ENCODE peak calls at places on chromosome 3, in nine cellular contexts. S is fibroblast of lung, W is body of pancreas, J is D341Med, R is hepatic stellate cell, Z is NCI-H460, T is foreskin fibroblast, G is lower leg skin, E is fibroblast of the conjunctiva. K is an unnamed sample.
A peak's percentile ranks its signal among the peaks of the same experiment; 100 is the strongest.

GRCh38 chr3:34157491-34157890 is 359.1 kb downstream of the PDCD6IP start:
- DNase-seq in R (no peak), J (no peak), Z (no peak), W (no peak), S (no peak), G (no peak), E (no peak), T (no peak), K (no peak)

GRCh38 chr3:47578119-47578630 is 490 bp downstream of the CSPG5 start:
- DNase-seq in E (no peak), W (peak; percentile 29), G (peak; percentile 87), Z (no peak), T (peak; percentile 44), R (peak; percentile 48), J (peak; percentile 91), S (no peak), K (peak; percentile 28)

GRCh38 chr3:136929984-136930671 is 27.7 kb upstream of the IL20RB start:
- DNase-seq in W (peak; percentile 28), G (peak; percentile 90), E (peak; percentile 23), T (peak; percentile 53), J (no peak), S (peak; percentile 23), R (no peak), Z (peak; percentile 6), K (no peak)

GRCh38 chr3:99400352-99400751 is 238.0 kb upstream of the COL8A1 start:
- DNase-seq in T (no peak), Z (no peak), G (no peak), S (no peak), R (no peak), E (no peak), W (no peak), J (no peak), K (no peak)

GRCh38 chr3:136914739-136915138 is 43.0 kb upstream of the IL20RB start:
- DNase-seq in T (no peak), J (no peak), Z (no peak), S (no peak), G (no peak), W (no peak), R (no peak), E (no peak), K (no peak)

GRCh38 chr3:16290007-16290826 is 25.2 kb downstream of the OXNAD1 start:
- DNase-seq in J (peak; percentile 46), W (peak; percentile 28), Z (peak; percentile 23), T (peak; percentile 81), E (peak; percentile 55), R (no peak), S (peak; percentile 44), G (no peak), K (peak; percentile 1)

GRCh38 chr3:16869606-16870005 is 15.1 kb upstream of the PLCL2 start:
- DNase-seq in E (no peak), S (no peak), R (no peak), Z (no peak), T (no peak), J (no peak), W (no peak), G (no peak), K (no peak)

GRCh38 chr3:117439812-117440211 is 730.2 kb downstream of the TUSC7 start:
- DNase-seq in Z (no peak), R (peak; percentile 2), E (peak; percentile 1), J (peak; percentile 82), T (peak; percentile 64), S (peak; percentile 25), W (peak; percentile 15), G (no peak), K (peak; percentile 35)

GRCh38 chr3:65490132-65490531 is 548.6 kb downstream of the MAGI1 start:
- DNase-seq in Z (no peak), G (no peak), W (no peak), E (no peak), T (no peak), S (no peak), J (no peak), R (no peak), K (no peak)

GRCh38 chr3:157131861-157132260 is 28.1 kb downstream of the CCNL1 start:
- DNase-seq in E (no peak), S (peak; percentile 67), J (no peak), W (no peak), Z (no peak), R (no peak), T (peak; percentile 65), G (no peak), K (no peak)

GRCh38 chr3:133840767-133841166 is 35.2 kb downstream of the SRPRB start:
- DNase-seq in E (no peak), T (no peak), J (no peak), Z (no peak), W (no peak), S (no peak), R (no peak), G (peak; percentile 50), K (no peak)

GRCh38 chr3:155334897-155335883 is 41.7 kb upstream of the STRIT1 start:
- DNase-seq in E (no peak), G (no peak), S (peak; percentile 11), J (no peak), R (no peak), W (no peak), Z (no peak), T (no peak), K (no peak)

GRCh38 chr3:64291956-64292355 is 66.7 kb upstream of the PRICKLE2 start:
- DNase-seq in W (no peak), T (peak; percentile 88), R (no peak), E (peak; percentile 77), J (no peak), G (no peak), S (peak; percentile 76), Z (no peak), K (no peak)

GRCh38 chr3:184981071-184981470 is 169.1 kb downstream of the VPS8 start:
- DNase-seq in J (no peak), R (no peak), T (no peak), G (no peak), Z (no peak), W (peak; percentile 49), S (no peak), E (no peak), K (no peak)

GRCh38 chr3:157104928-157105652 is 54.9 kb downstream of the CCNL1 start:
- DNase-seq in E (no peak), Z (no peak), J (no peak), T (no peak), W (no peak), G (no peak), R (no peak), S (no peak), K (peak; percentile 43)

GRCh38 chr3:144033863-144034262 is 62.2 kb downstream of the DIPK2A start:
- DNase-seq in Z (no peak), E (no peak), G (no peak), J (no peak), T (no peak), R (no peak), S (no peak), W (no peak), K (no peak)

GRCh38 chr3:6025032-6025431 is 835.9 kb upstream of the GRM7 start:
- DNase-seq in T (no peak), S (no peak), W (no peak), J (no peak), R (no peak), E (no peak), Z (no peak), G (no peak), K (no peak)

GRCh38 chr3:58617338-58617761 is 40.2 kb upstream of the FAM107A start:
- DNase-seq in S (no peak), E (peak; percentile 87), R (no peak), Z (no peak), T (peak; percentile 44), W (no peak), J (no peak), G (no peak), K (no peak)

GRCh38 chr3:18946524-18946923 is 201.8 kb upstream of the KCNH8 start:
- DNase-seq in Z (no peak), G (no peak), E (no peak), R (no peak), T (no peak), W (no peak), J (no peak), S (no peak), K (no peak)

GRCh38 chr3:107897471-107898180 is 193.2 kb downstream of the CD47 start:
- DNase-seq in E (no peak), G (no peak), T (peak; percentile 52), S (peak; percentile 70), R (no peak), J (no peak), W (no peak), Z (no peak), K (no peak)

GRCh38 chr3:71908001-71908400 is 123.1 kb upstream of the PROK2 start:
- DNase-seq in R (no peak), S (no peak), T (peak; percentile 8), E (no peak), Z (no peak), W (no peak), G (no peak), J (no peak), K (no peak)

GRCh38 chr3:34212175-34212574 is 413.7 kb downstream of the PDCD6IP start:
- DNase-seq in E (no peak), Z (no peak), W (no peak), G (no peak), J (no peak), S (peak; percentile 24), T (peak; percentile 17), R (peak; percentile 17), K (no peak)

GRCh38 chr3:169390310-169390731 is 273.2 kb downstream of the MECOM start:
- DNase-seq in S (peak; percentile 22), Z (no peak), E (no peak), W (no peak), T (no peak), J (no peak), R (no peak), G (no peak), K (no peak)

GRCh38 chr3:43951813-43952212 is 261.1 kb downstream of the ABHD5 start:
- DNase-seq in S (no peak), E (no peak), R (no peak), T (no peak), G (no peak), Z (no peak), W (no peak), J (no peak), K (no peak)

GRCh38 chr3:185153170-185153733 is 392 bp upstream of the C3orf70 start:
- DNase-seq in Z (no peak), S (no peak), J (no peak), E (no peak), W (no peak), T (no peak), G (no peak), R (no peak), K (peak; percentile 48)

GRCh38 chr3:144242797-144243196 is 271.2 kb downstream of the DIPK2A start:
- DNase-seq in R (no peak), T (no peak), E (no peak), S (no peak), J (no peak), Z (no peak), G (no peak), W (no peak), K (no peak)

GRCh38 chr3:198107840-198108734 is 148.1 kb downstream of the LMLN start:
- DNase-seq in W (no peak), Z (no peak), J (no peak), R (no peak), G (no peak), E (no peak), T (peak; percentile 14), S (peak; percentile 6), K (no peak)

GRCh38 chr3:107660316-107660976 is 137.7 kb downstream of the BBX start:
- DNase-seq in T (peak; percentile 70), W (no peak), Z (peak; percentile 9), G (no peak), J (no peak), S (no peak), R (no peak), E (peak; percentile 73), K (no peak)

GRCh38 chr3:8080464-8080863 is 421.2 kb upstream of the LMCD1 start:
- DNase-seq in S (no peak), R (no peak), Z (no peak), G (no peak), T (no peak), W (no peak), J (no peak), E (no peak), K (no peak)

GRCh38 chr3:66655673-66656072 is 154.9 kb upstream of the LRIG1 start:
- DNase-seq in J (no peak), W (no peak), S (no peak), Z (no peak), T (no peak), E (no peak), G (no peak), R (no peak), K (no peak)

GRCh38 chr3:71135373-71136088 is 448.0 kb downstream of the FOXP1 start:
- DNase-seq in T (no peak), S (no peak), G (no peak), R (no peak), Z (no peak), J (no peak), W (peak; percentile 57), E (no peak), K (no peak)